ENCODE peak calls at places on chromosomes 7 and 10, in four cellular contexts. Z, Y, T and D are unnamed samples.

GRCh38 chr7:2670720-2671391 is 17.1 kb upstream of the AMZ1 start:
- DNase-seq in Z (no peak), Y (no peak), T (peak), D (no peak)

GRCh38 chr10:102186128-102186527 is 33.9 kb downstream of the NOLC1 start:
- DNase-seq in Z (no peak), Y (no peak), T (no peak), D (no peak)

GRCh38 chr7:46168671-46169383 is 247.8 kb upstream of the IGFBP3 start:
- DNase-seq in Z (no peak), Y (no peak), T (no peak), D (no peak)

GRCh38 chr10:92517034-92517655 is 56.7 kb downstream of the IDE start:
- DNase-seq in Z (peak), Y (peak), T (peak), D (peak)

GRCh38 chr7:64183126-64183742 is 23.8 kb upstream of the ZNF735 start:
- DNase-seq in Z (no peak), Y (no peak), T (no peak), D (no peak)

GRCh38 chr10:32446701-32447406 is 914 bp downstream of the CCDC7 start:
- DNase-seq in Z (peak), Y (no peak), T (no peak), D (no peak)

GRCh38 chr7:81004098-81004497 is 85.2 kb upstream of the SEMA3C start:
- DNase-seq in Z (no peak), Y (no peak), T (no peak), D (no peak)

GRCh38 chr10:78173360-78174020 is 139.8 kb downstream of the RPS24 start:
- DNase-seq in Z (no peak), Y (no peak), T (no peak), D (no peak)

GRCh38 chr10:62399211-62399610 is 25.0 kb downstream of the ZNF365 start:
- DNase-seq in Z (no peak), Y (no peak), T (no peak), D (no peak)